ENCODE peak calls at places on chromosomes 3 and 15, in ten cellular contexts. One of them, this sample, is unnamed. For H3K36me3, the result is how much of the 10 kb centered on the place peaks cover.

GRCh38 chr3:78737988-78738387 is 1029.8 kb downstream of the ROBO1 start:
- DNase-seq in suprapubic skin: no peak
- DNase-seq in cardiac muscle cell: no peak
- DNase-seq in Karpas-422: no peak
- DNase-seq in IMR-90: no peak
- DNase-seq in trophoblast cell: no peak
- DNase-seq in Panc1: no peak
- DNase-seq in naive thymus-derived CD4-positive, alpha-beta T cell: no peak
- DNase-seq in SK-N-SH: no peak
- DNase-seq in GM23248: no peak
- DNase-seq in this sample: no peak

GRCh38 chr3:194395767-194396527 is 3.1 kb downstream of the GP5 start:
- DNase-seq in naive thymus-derived CD4-positive, alpha-beta T cell: peak
- DNase-seq in GM23248: peak
- DNase-seq in IMR-90: peak
- DNase-seq in suprapubic skin: peak
- DNase-seq in Karpas-422: no peak
- DNase-seq in Panc1: no peak
- DNase-seq in trophoblast cell: no peak
- DNase-seq in SK-N-SH: no peak
- DNase-seq in cardiac muscle cell: peak
- DNase-seq in this sample: no peak

GRCh38 chr3:102129774-102130608 is 280.7 kb downstream of the NFKBIZ start:
- DNase-seq in SK-N-SH: no peak
- DNase-seq in Karpas-422: no peak
- DNase-seq in suprapubic skin: no peak
- DNase-seq in Panc1: peak
- DNase-seq in trophoblast cell: no peak
- DNase-seq in naive thymus-derived CD4-positive, alpha-beta T cell: no peak
- DNase-seq in IMR-90: peak
- DNase-seq in GM23248: peak
- DNase-seq in cardiac muscle cell: no peak
- DNase-seq in this sample: no peak

GRCh38 chr3:165206454-165207266 is 10.5 kb upstream of the SLITRK3 start:
- DNase-seq in IMR-90: peak
- DNase-seq in Karpas-422: peak
- DNase-seq in SK-N-SH: peak
- DNase-seq in GM23248: peak
- DNase-seq in suprapubic skin: peak
- DNase-seq in trophoblast cell: peak
- DNase-seq in Panc1: peak
- DNase-seq in naive thymus-derived CD4-positive, alpha-beta T cell: no peak
- DNase-seq in cardiac muscle cell: peak
- DNase-seq in this sample: peak

GRCh38 chr3:138434875-138435772 is 708 bp downstream of the ESYT3 start:
- DNase-seq in cardiac muscle cell: peak
- DNase-seq in Panc1: no peak
- DNase-seq in naive thymus-derived CD4-positive, alpha-beta T cell: no peak
- DNase-seq in Karpas-422: no peak
- DNase-seq in SK-N-SH: peak
- DNase-seq in suprapubic skin: peak
- DNase-seq in GM23248: peak
- DNase-seq in trophoblast cell: peak
- DNase-seq in IMR-90: no peak
- DNase-seq in this sample: no peak

GRCh38 chr3:46931631-46932441 is 44.7 kb downstream of the CCDC12 start:
- DNase-seq in IMR-90: peak
- DNase-seq in GM23248: peak
- DNase-seq in naive thymus-derived CD4-positive, alpha-beta T cell: no peak
- DNase-seq in suprapubic skin: no peak
- DNase-seq in SK-N-SH: peak
- DNase-seq in cardiac muscle cell: no peak
- DNase-seq in Karpas-422: no peak
- DNase-seq in trophoblast cell: no peak
- DNase-seq in Panc1: no peak
- DNase-seq in this sample: no peak

GRCh38 chr15:68763063-68763462 is 57.6 kb downstream of the ANP32A start:
- DNase-seq in suprapubic skin: no peak
- DNase-seq in cardiac muscle cell: no peak
- DNase-seq in Karpas-422: no peak
- DNase-seq in naive thymus-derived CD4-positive, alpha-beta T cell: no peak
- DNase-seq in GM23248: no peak
- DNase-seq in trophoblast cell: no peak
- DNase-seq in SK-N-SH: no peak
- DNase-seq in Panc1: no peak
- DNase-seq in IMR-90: no peak
- DNase-seq in this sample: no peak

GRCh38 chr3:164174049-164174448 is 904.2 kb downstream of the SI start:
- DNase-seq in SK-N-SH: no peak
- DNase-seq in cardiac muscle cell: no peak
- DNase-seq in Panc1: no peak
- DNase-seq in GM23248: no peak
- DNase-seq in IMR-90: no peak
- DNase-seq in naive thymus-derived CD4-positive, alpha-beta T cell: no peak
- DNase-seq in Karpas-422: no peak
- DNase-seq in trophoblast cell: no peak
- DNase-seq in suprapubic skin: no peak
- DNase-seq in this sample: no peak

GRCh38 chr3:78242724-78243123 is 1202.8 kb downstream of the ROBO2 start:
- DNase-seq in Panc1: no peak
- DNase-seq in suprapubic skin: no peak
- DNase-seq in trophoblast cell: no peak
- DNase-seq in Karpas-422: no peak
- DNase-seq in cardiac muscle cell: no peak
- DNase-seq in naive thymus-derived CD4-positive, alpha-beta T cell: no peak
- DNase-seq in GM23248: no peak
- DNase-seq in SK-N-SH: no peak
- DNase-seq in IMR-90: no peak
- DNase-seq in this sample: no peak

GRCh38 chr15:28018291-28019044 is 80.6 kb downstream of the OCA2 start:
- DNase-seq in cardiac muscle cell: no peak
- DNase-seq in IMR-90: no peak
- DNase-seq in Karpas-422: no peak
- DNase-seq in SK-N-SH: no peak
- DNase-seq in naive thymus-derived CD4-positive, alpha-beta T cell: no peak
- DNase-seq in trophoblast cell: no peak
- DNase-seq in Panc1: no peak
- DNase-seq in GM23248: no peak
- DNase-seq in suprapubic skin: no peak
- DNase-seq in this sample: no peak

GRCh38 chr3:52090620-52091468 is 34.5 kb upstream of the DUSP7 start:
- DNase-seq in SK-N-SH: no peak
- DNase-seq in naive thymus-derived CD4-positive, alpha-beta T cell: no peak
- DNase-seq in trophoblast cell: no peak
- DNase-seq in Karpas-422: no peak
- DNase-seq in Panc1: no peak
- DNase-seq in cardiac muscle cell: no peak
- DNase-seq in GM23248: no peak
- DNase-seq in suprapubic skin: no peak
- DNase-seq in IMR-90: no peak
- DNase-seq in this sample: no peak

GRCh38 chr3:152060701-152061100 is 187.3 kb downstream of the SUCNR1 start:
- DNase-seq in naive thymus-derived CD4-positive, alpha-beta T cell: no peak
- DNase-seq in Karpas-422: no peak
- DNase-seq in suprapubic skin: no peak
- DNase-seq in cardiac muscle cell: no peak
- DNase-seq in GM23248: no peak
- DNase-seq in SK-N-SH: no peak
- DNase-seq in IMR-90: no peak
- DNase-seq in Panc1: no peak
- DNase-seq in trophoblast cell: no peak
- DNase-seq in this sample: no peak

GRCh38 chr3:113070226-113071220 is 79.7 kb downstream of the GTPBP8 start:
- DNase-seq in Karpas-422: no peak
- DNase-seq in cardiac muscle cell: no peak
- DNase-seq in suprapubic skin: no peak
- DNase-seq in IMR-90: peak
- DNase-seq in trophoblast cell: peak
- DNase-seq in Panc1: no peak
- DNase-seq in GM23248: peak
- DNase-seq in naive thymus-derived CD4-positive, alpha-beta T cell: no peak
- DNase-seq in SK-N-SH: no peak
- DNase-seq in this sample: no peak

DNA sequence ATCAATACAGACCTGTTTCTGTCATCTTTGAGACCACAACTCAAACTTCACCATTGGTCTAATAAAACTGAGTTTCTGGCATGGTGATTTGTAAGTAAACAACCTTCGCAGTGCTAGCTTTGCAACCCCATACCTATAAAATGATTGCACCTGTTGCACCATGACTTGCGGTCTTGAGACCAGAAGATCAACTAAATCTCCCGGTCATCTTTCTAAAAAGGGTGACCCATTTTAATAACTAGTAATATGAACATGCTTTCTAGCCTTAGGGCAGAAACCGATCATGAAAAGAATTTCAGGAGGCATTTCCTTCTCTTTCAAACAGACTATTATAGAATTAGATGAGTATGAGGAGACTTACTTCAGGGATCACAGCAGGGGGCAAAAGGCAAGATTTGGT is 151.9 kb upstream of the ZNF385D start:
- DNase-seq in trophoblast cell: no peak
- DNase-seq in suprapubic skin: no peak
- DNase-seq in naive thymus-derived CD4-positive, alpha-beta T cell: no peak
- DNase-seq in Panc1: no peak
- DNase-seq in IMR-90: no peak
- DNase-seq in SK-N-SH: no peak
- DNase-seq in GM23248: no peak
- DNase-seq in Karpas-422: no peak
- DNase-seq in cardiac muscle cell: no peak
- DNase-seq in this sample: no peak
- H3K36me3 ChIP-seq in trophoblast cell: under half
- H3K36me3 ChIP-seq in suprapubic skin: under half
- H3K36me3 ChIP-seq in naive thymus-derived CD4-positive, alpha-beta T cell: under half
- H3K36me3 ChIP-seq in Panc1: under half
- H3K36me3 ChIP-seq in IMR-90: under half
- H3K36me3 ChIP-seq in SK-N-SH: under half
- H3K36me3 ChIP-seq in GM23248: under half
- H3K36me3 ChIP-seq in Karpas-422: under half
- H3K36me3 ChIP-seq in cardiac muscle cell: under half
- H3K36me3 ChIP-seq in this sample: under half

GRCh38 chr15:70053703-70054229 is 44.0 kb downstream of the TLE3 start:
- DNase-seq in IMR-90: no peak
- DNase-seq in trophoblast cell: no peak
- DNase-seq in SK-N-SH: no peak
- DNase-seq in Karpas-422: no peak
- DNase-seq in naive thymus-derived CD4-positive, alpha-beta T cell: no peak
- DNase-seq in Panc1: no peak
- DNase-seq in GM23248: no peak
- DNase-seq in cardiac muscle cell: no peak
- DNase-seq in suprapubic skin: peak
- DNase-seq in this sample: no peak

GRCh38 chr15:70053006-70053702 is 44.6 kb downstream of the TLE3 start:
- DNase-seq in GM23248: no peak
- DNase-seq in suprapubic skin: peak
- DNase-seq in cardiac muscle cell: no peak
- DNase-seq in naive thymus-derived CD4-positive, alpha-beta T cell: no peak
- DNase-seq in trophoblast cell: no peak
- DNase-seq in SK-N-SH: no peak
- DNase-seq in Karpas-422: no peak
- DNase-seq in IMR-90: no peak
- DNase-seq in Panc1: no peak
- DNase-seq in this sample: no peak

GRCh38 chr15:70050447-70050846 is 47.3 kb downstream of the TLE3 start:
- DNase-seq in cardiac muscle cell: no peak
- DNase-seq in Karpas-422: no peak
- DNase-seq in suprapubic skin: peak
- DNase-seq in trophoblast cell: no peak
- DNase-seq in IMR-90: no peak
- DNase-seq in GM23248: no peak
- DNase-seq in naive thymus-derived CD4-positive, alpha-beta T cell: no peak
- DNase-seq in SK-N-SH: no peak
- DNase-seq in Panc1: no peak
- DNase-seq in this sample: no peak

GRCh38 chr15:70050970-70051369 is 46.7 kb downstream of the TLE3 start:
- DNase-seq in IMR-90: no peak
- DNase-seq in GM23248: no peak
- DNase-seq in trophoblast cell: no peak
- DNase-seq in suprapubic skin: peak
- DNase-seq in SK-N-SH: no peak
- DNase-seq in naive thymus-derived CD4-positive, alpha-beta T cell: no peak
- DNase-seq in cardiac muscle cell: no peak
- DNase-seq in Karpas-422: no peak
- DNase-seq in Panc1: no peak
- DNase-seq in this sample: no peak

GRCh38 chr15:70051948-70052633 is 45.6 kb downstream of the TLE3 start:
- DNase-seq in Panc1: no peak
- DNase-seq in naive thymus-derived CD4-positive, alpha-beta T cell: no peak
- DNase-seq in GM23248: no peak
- DNase-seq in SK-N-SH: no peak
- DNase-seq in suprapubic skin: peak
- DNase-seq in trophoblast cell: no peak
- DNase-seq in IMR-90: no peak
- DNase-seq in cardiac muscle cell: no peak
- DNase-seq in Karpas-422: no peak
- DNase-seq in this sample: no peak
- H3K36me3 ChIP-seq in Panc1: under half
- H3K36me3 ChIP-seq in naive thymus-derived CD4-positive, alpha-beta T cell: under half
- H3K36me3 ChIP-seq in GM23248: under half
- H3K36me3 ChIP-seq in SK-N-SH: half or more
- H3K36me3 ChIP-seq in suprapubic skin: half or more
- H3K36me3 ChIP-seq in trophoblast cell: half or more
- H3K36me3 ChIP-seq in IMR-90: half or more
- H3K36me3 ChIP-seq in cardiac muscle cell: under half
- H3K36me3 ChIP-seq in Karpas-422: under half
- H3K36me3 ChIP-seq in this sample: half or more

DNA sequence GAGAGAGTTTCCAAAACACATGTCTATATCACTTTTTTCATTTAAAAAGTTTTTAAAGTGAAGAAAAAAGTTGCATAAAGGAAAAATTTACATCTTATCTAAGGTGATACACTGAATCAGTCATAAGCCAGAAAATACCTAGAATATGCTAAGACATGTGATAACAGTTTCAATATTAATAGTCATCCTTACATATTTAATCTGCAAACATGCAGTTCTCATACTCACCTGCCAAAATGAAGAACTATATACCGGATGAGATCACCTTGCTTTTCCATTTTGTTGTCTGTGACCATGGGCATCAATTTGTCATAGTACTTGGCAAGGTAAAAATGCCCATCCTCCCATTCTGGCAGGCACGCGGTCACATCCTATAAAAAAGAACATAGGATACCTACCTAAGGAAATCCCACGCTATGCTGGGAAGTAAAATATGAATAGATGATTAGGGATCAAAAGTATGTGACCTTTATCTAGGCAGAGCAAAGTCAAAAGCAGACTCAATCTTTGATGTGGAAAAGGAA is 37.1 kb upstream of the XRN1 start:
- DNase-seq in IMR-90: no peak
- DNase-seq in Karpas-422: no peak
- DNase-seq in SK-N-SH: no peak
- DNase-seq in naive thymus-derived CD4-positive, alpha-beta T cell: no peak
- DNase-seq in GM23248: no peak
- DNase-seq in cardiac muscle cell: no peak
- DNase-seq in suprapubic skin: no peak
- DNase-seq in Panc1: no peak
- DNase-seq in trophoblast cell: no peak
- DNase-seq in this sample: no peak
- H3K36me3 ChIP-seq in IMR-90: under half
- H3K36me3 ChIP-seq in Karpas-422: half or more
- H3K36me3 ChIP-seq in SK-N-SH: under half
- H3K36me3 ChIP-seq in naive thymus-derived CD4-positive, alpha-beta T cell: under half
- H3K36me3 ChIP-seq in GM23248: half or more
- H3K36me3 ChIP-seq in cardiac muscle cell: under half
- H3K36me3 ChIP-seq in suprapubic skin: half or more
- H3K36me3 ChIP-seq in Panc1: under half
- H3K36me3 ChIP-seq in trophoblast cell: under half
- H3K36me3 ChIP-seq in this sample: half or more

GRCh38 chr15:92949604-92950249 is 49.6 kb downstream of the CHD2 start:
- DNase-seq in naive thymus-derived CD4-positive, alpha-beta T cell: no peak
- DNase-seq in trophoblast cell: no peak
- DNase-seq in suprapubic skin: no peak
- DNase-seq in IMR-90: no peak
- DNase-seq in SK-N-SH: no peak
- DNase-seq in cardiac muscle cell: no peak
- DNase-seq in Karpas-422: peak
- DNase-seq in GM23248: no peak
- DNase-seq in Panc1: no peak
- DNase-seq in this sample: peak
- H3K36me3 ChIP-seq in naive thymus-derived CD4-positive, alpha-beta T cell: under half
- H3K36me3 ChIP-seq in trophoblast cell: under half
- H3K36me3 ChIP-seq in suprapubic skin: half or more
- H3K36me3 ChIP-seq in IMR-90: half or more
- H3K36me3 ChIP-seq in SK-N-SH: half or more
- H3K36me3 ChIP-seq in cardiac muscle cell: half or more
- H3K36me3 ChIP-seq in Karpas-422: half or more
- H3K36me3 ChIP-seq in GM23248: half or more
- H3K36me3 ChIP-seq in Panc1: half or more
- H3K36me3 ChIP-seq in this sample: half or more

This sample was measured in OCI-LY7.